ENCODE peak calls at places on chromosome 4, in six cellular contexts. C, F, Y, O, K and W are unnamed samples.

GRCh38 chr4:170884965-170885583 is 795.3 kb upstream of the AADAT start:
- DNase-seq in Y (no peak), F (no peak), C (no peak), O (no peak), K (peak; percentile 41), W (no peak)

GRCh38 chr4:60296381-60296780 is 903.7 kb upstream of the ADGRL3 start:
- DNase-seq in K (peak; percentile 34), Y (no peak), O (no peak), F (no peak), C (no peak), W (no peak)

GRCh38 chr4:150664935-150665334 is 83.0 kb downstream of the MAB21L2 start:
- DNase-seq in F (no peak), Y (no peak), K (no peak), O (no peak), C (no peak), W (no peak)

GRCh38 chr4:125317526-125317880 is 2.7 kb downstream of the FAT4 start:
- DNase-seq in K (peak; percentile 83), C (peak; percentile 61), F (no peak), O (peak; percentile 34), Y (peak; percentile 59), W (peak; percentile 13)

GRCh38 chr4:184355111-184355604 is 119.2 kb downstream of the IRF2 start:
- DNase-seq in Y (peak; percentile 46), C (no peak), O (peak; percentile 39), K (peak; percentile 71), F (peak; percentile 45), W (no peak)

GRCh38 chr4:128663325-128663724 is 146.2 kb upstream of the JADE1 start:
- DNase-seq in Y (no peak), F (no peak), K (no peak), O (no peak), C (no peak), W (peak; percentile 54)

GRCh38 chr4:161767116-161767515 is 396.7 kb downstream of the FSTL5 start:
- DNase-seq in Y (no peak), K (peak; percentile 73), F (no peak), O (no peak), C (no peak), W (no peak)

GRCh38 chr4:161320377-161320776 is 843.4 kb downstream of the FSTL5 start:
- DNase-seq in O (no peak), F (no peak), Y (no peak), K (peak; percentile 6), C (no peak), W (peak; percentile 40)

GRCh38 chr4:52751349-52751911 is at the start of gene ERVMER34-1:
- DNase-seq in F (peak; percentile 80), K (no peak), C (peak; percentile 45), O (peak; percentile 18), Y (peak; percentile 83), W (peak; percentile 79)

GRCh38 chr4:26173619-26174018 is 147.2 kb upstream of the RBPJ start:
- DNase-seq in K (peak; percentile 40), O (no peak), C (no peak), Y (no peak), F (no peak), W (peak; percentile 79)

GRCh38 chr4:186039697-186040096 is 29.3 kb upstream of the TLR3 start:
- DNase-seq in K (no peak), Y (no peak), O (peak; percentile 38), F (peak; percentile 64), C (no peak), W (no peak)

GRCh38 chr4:172962564-172963353 is 205.9 kb upstream of the GALNT7 start:
- DNase-seq in F (peak; percentile 33), O (peak; percentile 82), Y (no peak), C (no peak), K (peak; percentile 36), W (peak; percentile 61)

GRCh38 chr4:145001635-145002034 is 96.4 kb downstream of the ANAPC10 start:
- DNase-seq in K (no peak), C (no peak), Y (no peak), F (no peak), O (no peak), W (no peak)

GRCh38 chr4:125461676-125462363 is 147.1 kb downstream of the FAT4 start:
- DNase-seq in F (no peak), K (no peak), O (no peak), Y (no peak), C (no peak), W (no peak)

GRCh38 chr4:41290486-41290885 is 33.8 kb downstream of the UCHL1 start:
- DNase-seq in K (no peak), O (no peak), Y (peak; percentile 68), C (no peak), F (peak; percentile 33), W (no peak)

GRCh38 chr4:122603156-122603574 is 17.7 kb downstream of the IL21 start:
- DNase-seq in O (no peak), F (no peak), Y (no peak), K (no peak), C (no peak), W (no peak)

GRCh38 chr4:99642725-99643489 is 14.7 kb downstream of the C4orf54 start:
- DNase-seq in Y (peak; percentile 88), O (no peak), F (no peak), C (peak; percentile 86), K (no peak), W (peak; percentile 60)

GRCh38 chr4:186029731-186030421 is 39.1 kb upstream of the TLR3 start:
- DNase-seq in K (peak; percentile 92), Y (peak; percentile 87), O (peak; percentile 44), F (peak; percentile 50), C (peak; percentile 92), W (peak; percentile 85)

GRCh38 chr4:52982246-52982950 is 120.3 kb downstream of the RASL11B start:
- DNase-seq in Y (no peak), F (no peak), O (no peak), K (peak; percentile 83), C (no peak), W (no peak)

GRCh38 chr4:17234678-17235077 is 277.2 kb downstream of the QDPR start:
- DNase-seq in F (no peak), C (no peak), K (no peak), Y (no peak), O (no peak), W (no peak)

GRCh38 chr4:15336410-15337184 is 91.2 kb upstream of the C1QTNF7 start:
- DNase-seq in F (no peak), K (peak; percentile 55), C (no peak), Y (no peak), O (no peak), W (no peak)

GRCh38 chr4:156019238-156019637 is 65.6 kb upstream of the CTSO start:
- DNase-seq in Y (no peak), C (no peak), F (no peak), K (no peak), O (no peak), W (no peak)

GRCh38 chr4:56086073-56086521 is 137.4 kb downstream of the CEP135 start:
- DNase-seq in O (no peak), K (no peak), F (no peak), Y (no peak), C (no peak), W (no peak)

GRCh38 chr4:95979961-95980876 is 140.3 kb downstream of the PDHA2 start:
- DNase-seq in O (no peak), Y (peak; percentile 29), K (no peak), F (no peak), C (no peak), W (no peak)

GRCh38 chr4:71595576-71596108 is 188.2 kb downstream of the GC start:
- DNase-seq in Y (no peak), O (no peak), F (no peak), K (peak; percentile 33), C (no peak), W (no peak)

GRCh38 chr4:163263601-163264000 is 68.8 kb downstream of the NPY1R start:
- DNase-seq in O (no peak), C (no peak), Y (no peak), F (no peak), K (no peak), W (no peak)
- H3K4me3 ChIP-seq in O (no peak overlapping the region), C (no peak overlapping the region), Y (no peak overlapping the region), F (no peak overlapping the region), K (no peak overlapping the region), W (no peak overlapping the region)

DNA sequence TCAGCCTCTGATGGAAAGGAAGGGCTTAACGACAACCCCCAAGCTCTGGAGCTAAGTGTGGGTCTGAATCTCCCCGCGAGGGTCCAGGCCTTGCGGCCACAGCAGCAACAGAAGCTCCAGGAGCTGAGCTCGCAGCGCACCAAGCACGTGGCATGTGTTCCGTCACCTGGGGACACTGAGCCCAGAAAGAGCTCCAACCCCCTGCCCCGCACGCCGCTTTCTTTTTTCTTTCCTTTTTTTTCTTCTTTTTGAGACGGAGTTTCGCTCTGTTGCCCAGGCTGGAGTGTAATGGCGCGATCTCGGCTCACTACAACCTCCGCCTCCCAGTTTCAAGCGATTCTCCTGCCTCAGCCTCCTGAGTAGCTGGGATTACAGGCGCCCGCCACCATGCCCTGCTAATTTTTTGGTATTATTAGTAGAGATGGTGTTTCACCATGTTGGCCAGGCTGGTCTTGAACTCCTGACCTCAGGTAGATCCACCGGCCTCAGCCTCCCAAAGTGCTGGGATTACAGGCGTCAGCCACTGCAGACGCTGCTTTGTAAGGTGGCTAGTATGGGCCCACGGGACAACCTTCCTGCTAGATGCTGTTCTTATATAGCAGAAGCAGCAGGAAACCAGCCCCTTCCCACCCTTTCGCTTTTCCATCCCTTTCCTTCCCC is 685 bp upstream of the TNIP2 start:
- DNase-seq in K (no peak), O (no peak), Y (no peak), F (no peak), C (no peak), W (no peak)
- H3K4me1 ChIP-seq in K (peaks cover 9% of the 10 kb centered on the region), O (no peaks in the 10 kb centered on the region), Y (no peaks in the 10 kb centered on the region), F (peaks cover 5% of the 10 kb centered on the region), C (no peaks in the 10 kb centered on the region), W (peaks cover 47% of the 10 kb centered on the region)

DNA sequence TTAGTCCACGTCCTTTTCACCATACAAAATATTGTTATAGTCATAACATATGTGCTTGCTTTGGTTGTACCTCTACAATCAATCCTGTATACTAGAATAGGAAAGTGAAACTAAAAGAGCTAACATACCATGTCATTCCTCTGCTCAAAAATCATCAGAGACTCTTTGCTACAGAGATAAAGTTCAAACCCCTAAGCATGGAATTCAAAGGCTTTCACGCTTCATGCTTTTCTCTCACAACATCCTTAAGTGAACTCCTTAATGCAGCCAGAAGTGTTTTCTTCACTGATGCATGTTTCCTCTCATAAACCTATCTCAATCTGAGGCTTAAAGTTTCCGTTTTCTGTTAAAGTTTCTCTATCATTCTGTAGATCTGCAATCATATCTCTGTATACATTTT is 744.6 kb upstream of the IGFBP7 start:
- DNase-seq in O (no peak), Y (no peak), C (no peak), K (peak; percentile 10), F (no peak), W (no peak)
- H3K4me3 ChIP-seq in O (no peak overlapping the region), Y (peak overlapping the region; percentile 35), C (no peak overlapping the region), K (peak overlapping the region; percentile 9), F (no peak overlapping the region), W (no peak overlapping the region)

DNA sequence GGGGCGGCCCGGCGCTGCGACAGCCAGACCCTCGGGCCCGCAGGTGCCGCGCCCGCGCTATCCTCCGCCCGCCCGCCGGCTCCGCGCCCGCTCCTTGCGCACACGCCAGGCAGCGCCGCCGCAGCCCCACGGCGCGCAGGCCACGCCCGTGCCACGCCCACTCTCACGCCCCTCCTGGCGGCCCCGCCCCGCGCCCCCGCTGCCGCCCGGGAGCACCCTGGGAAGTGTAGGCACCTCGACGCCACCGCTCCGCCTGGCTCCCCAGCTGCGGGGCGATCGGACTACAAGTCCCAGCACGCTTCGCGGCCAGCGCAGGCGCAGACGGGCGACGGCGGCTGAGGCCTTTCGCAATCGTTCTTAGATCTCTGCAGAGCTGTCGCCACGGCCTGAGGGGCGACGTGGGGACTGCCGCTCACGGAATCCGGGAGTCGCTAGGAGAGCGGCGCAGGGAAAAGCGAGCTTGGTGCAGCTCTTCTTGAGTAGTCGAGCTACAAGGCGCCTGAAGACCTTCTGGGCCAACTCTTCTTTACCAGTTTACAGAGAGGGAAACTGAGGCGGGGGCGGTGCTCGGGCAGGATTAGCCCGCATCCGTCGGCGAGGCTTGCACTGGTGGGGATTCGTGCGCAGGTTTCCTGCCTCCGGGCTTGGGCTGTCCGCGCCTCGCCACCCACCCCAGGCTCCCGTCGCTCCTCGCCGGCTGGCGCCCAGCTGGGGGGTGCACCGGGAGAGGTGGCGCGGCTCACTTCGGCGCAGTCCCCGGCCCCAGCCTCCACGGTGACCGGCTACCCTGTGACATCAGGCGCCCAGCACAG is at the start of gene ABLIM2:
- DNase-seq in K (peak; percentile 98), O (peak; percentile 97), F (peak; percentile 97), Y (peak; percentile 98), C (peak; percentile 99), W (peak; percentile 99)
- H3K4me1 ChIP-seq in K (peaks cover 25% of the 10 kb centered on the region), O (peaks cover 4% of the 10 kb centered on the region), F (peaks cover 13% of the 10 kb centered on the region), Y (peaks cover 6% of the 10 kb centered on the region), C (no peaks in the 10 kb centered on the region), W (peaks cover 34% of the 10 kb centered on the region)